ENCODE peak calls at places on chromosomes 13 and 19, in ten cellular contexts. K is neural progenitor cell, I is gastrocnemius medialis, H is neural crest cell, O is AG04449, J is nephron progenitor cell, G is heart right ventricle, S is B cell, E is AG09309, F is lung. Q is an unnamed sample.

GRCh38 chr13:44971656-44972595 is 17.3 kb downstream of the NUFIP1 start:
- DNase-seq in G (no peak), J (no peak), F (no peak), H (no peak), O (no peak), I (no peak), E (no peak), S (no peak), K (no peak), Q (peak)

GRCh38 chr13:33543089-33543459 is 257.5 kb upstream of the STARD13 start:
- DNase-seq in H (no peak), K (no peak), G (no peak), O (no peak), S (no peak), I (no peak), E (no peak), J (no peak), F (no peak), Q (no peak)

GRCh38 chr19:33273881-33274662 is 28.3 kb downstream of the CEBPA start:
- DNase-seq in F (peak), E (peak), O (peak), K (no peak), S (no peak), J (peak), I (no peak), H (no peak), G (peak), Q (peak)

GRCh38 chr19:5046339-5047039 is 77.6 kb downstream of the KDM4B start:
- DNase-seq in S (no peak), H (no peak), F (peak), O (no peak), E (no peak), G (no peak), K (no peak), I (peak), J (no peak), Q (no peak)

GRCh38 chr13:35771898-35772297 is 295.4 kb upstream of the MAB21L1 start:
- DNase-seq in F (no peak), E (peak), I (no peak), O (peak), K (peak), H (no peak), S (no peak), G (no peak), J (no peak), Q (peak)

GRCh38 chr19:10516671-10517286 is 468 bp downstream of the S1PR5 start:
- DNase-seq in G (no peak), E (no peak), J (no peak), H (no peak), F (no peak), O (no peak), S (peak), K (no peak), I (no peak), Q (no peak)

GRCh38 chr13:49540552-49540951 is 44.8 kb downstream of the PHF11 start:
- DNase-seq in S (no peak), G (no peak), O (no peak), K (peak), J (no peak), H (no peak), E (no peak), I (no peak), F (no peak), Q (no peak)

GRCh38 chr19:55678121-55678671 is 3.2 kb downstream of the EPN1 start:
- DNase-seq in O (no peak), J (no peak), E (no peak), I (peak), S (peak), G (peak), K (no peak), F (no peak), H (no peak), Q (no peak)

GRCh38 chr19:47661571-47661970 is 51.7 kb upstream of the EHD2 start:
- DNase-seq in I (no peak), H (no peak), O (no peak), G (no peak), E (no peak), J (no peak), S (no peak), K (no peak), F (no peak), Q (no peak)

DNA sequence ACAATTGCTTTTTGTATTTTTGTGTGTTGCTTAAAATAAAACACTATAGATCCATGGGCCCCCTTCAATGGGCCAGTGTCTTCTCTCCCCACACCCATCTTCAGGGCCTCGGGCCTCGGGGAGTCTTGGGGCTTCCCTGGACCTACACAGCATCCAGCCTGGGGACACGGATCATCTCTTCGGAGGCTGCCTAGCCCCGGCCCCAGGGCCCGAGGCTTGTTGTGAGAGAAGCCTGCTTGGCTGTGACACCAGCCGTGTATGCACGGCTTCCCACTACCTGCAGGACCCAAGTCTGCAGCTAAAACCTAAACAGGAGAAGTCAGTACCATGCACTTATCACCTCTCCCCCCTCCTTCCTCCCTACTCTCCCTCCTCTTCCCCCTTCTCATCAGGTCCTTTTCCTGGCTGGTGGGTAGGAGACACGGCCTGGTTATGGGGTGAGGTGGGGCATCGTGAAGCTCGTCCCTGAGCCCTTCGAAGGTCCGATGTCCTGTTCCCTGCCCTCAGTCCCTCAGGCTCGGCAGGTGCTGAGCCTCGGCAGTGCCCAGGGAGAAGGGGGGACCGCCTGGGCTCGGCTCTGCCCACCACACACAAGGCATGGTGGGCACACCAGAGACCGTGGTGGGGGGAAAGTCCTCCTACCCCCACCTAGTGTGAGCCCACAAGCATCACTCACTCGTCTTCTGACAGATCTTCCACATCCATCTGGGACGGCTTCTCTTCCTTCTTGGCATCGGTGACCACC is 9.5 kb downstream of the C13orf46 start:
- DNase-seq in J (no peak), E (no peak), F (no peak), O (no peak), K (no peak), H (no peak), G (no peak), S (no peak), I (no peak), Q (no peak)
- TF ChIP-seq CTCF in J (no peak), E (no peak), F (no peak), O (no peak), K (no peak), H (no peak), G (no peak), S (no peak), I (no peak), Q (no peak)

DNA sequence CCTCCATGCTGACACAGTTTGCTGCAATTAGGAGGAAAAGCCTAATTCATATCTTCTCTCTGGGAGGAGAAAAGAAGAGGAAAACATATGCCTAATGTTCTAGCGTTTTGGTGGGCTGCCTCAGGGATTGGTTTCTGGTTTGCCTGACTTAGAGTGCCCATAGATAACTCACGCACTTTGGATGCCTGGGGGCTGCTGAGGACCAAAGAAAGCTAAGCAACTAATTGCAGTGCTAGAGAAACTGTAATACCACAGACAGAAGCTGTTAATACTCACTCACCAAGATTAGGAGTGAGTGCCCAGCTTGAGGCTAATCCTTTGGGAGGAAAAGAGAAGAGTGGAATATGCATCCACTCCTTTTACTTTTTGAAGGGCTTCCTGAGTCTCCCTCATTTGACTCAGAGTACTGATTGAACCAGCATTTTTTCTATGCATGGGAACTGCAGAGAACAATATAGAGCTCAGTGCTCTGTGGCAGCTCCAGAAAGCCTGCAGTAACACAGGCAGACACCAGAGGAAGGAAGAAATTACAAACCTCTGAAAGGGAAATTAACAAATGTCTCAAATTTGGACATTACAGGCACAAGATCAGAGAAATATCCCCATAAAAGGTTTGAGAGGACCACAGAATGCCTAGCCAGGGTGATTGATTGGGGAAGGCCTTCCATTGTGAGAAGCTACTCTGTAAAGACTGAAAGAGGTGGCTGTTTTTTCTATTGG is 666.4 kb downstream of the OLFM4 start:
- DNase-seq in K (peak), S (no peak), J (no peak), H (no peak), I (no peak), E (no peak), O (no peak), F (no peak), G (no peak), Q (no peak)
- TF ChIP-seq CTCF in K (peak), S (no peak), J (no peak), H (no peak), I (no peak), E (no peak), O (no peak), F (no peak), G (no peak), Q (no peak)

GRCh38 chr19:7831452-7831851 is 1.4 kb downstream of the EVI5L start:
- DNase-seq in E (no peak), K (peak), S (peak), H (no peak), J (peak), O (no peak), F (no peak), G (no peak), I (no peak), Q (no peak)
- TF ChIP-seq CTCF in E (peak), K (peak), S (no peak), H (peak), J (peak), O (peak), F (no peak), G (no peak), I (no peak), Q (peak)

GRCh38 chr19:41957838-41958366 is 1.2 kb downstream of the RABAC1 start:
- DNase-seq in I (peak), O (peak), E (peak), G (peak), H (peak), S (peak), K (peak), F (peak), J (peak), Q (peak)
- TF ChIP-seq CTCF in I (peak), O (peak), E (peak), G (peak), H (peak), S (peak), K (peak), F (peak), J (peak), Q (peak)

GRCh38 chr19:20235156-20235555 is 68.1 kb downstream of the ZNF486 start:
- DNase-seq in I (no peak), G (no peak), K (no peak), E (no peak), J (no peak), F (no peak), H (no peak), O (no peak), S (no peak), Q (no peak)

GRCh38 chr19:20238025-20238623 is 71.1 kb downstream of the ZNF486 start:
- DNase-seq in E (peak), F (peak), K (peak), I (peak), J (peak), O (peak), H (peak), G (peak), S (peak), Q (peak)

DNA sequence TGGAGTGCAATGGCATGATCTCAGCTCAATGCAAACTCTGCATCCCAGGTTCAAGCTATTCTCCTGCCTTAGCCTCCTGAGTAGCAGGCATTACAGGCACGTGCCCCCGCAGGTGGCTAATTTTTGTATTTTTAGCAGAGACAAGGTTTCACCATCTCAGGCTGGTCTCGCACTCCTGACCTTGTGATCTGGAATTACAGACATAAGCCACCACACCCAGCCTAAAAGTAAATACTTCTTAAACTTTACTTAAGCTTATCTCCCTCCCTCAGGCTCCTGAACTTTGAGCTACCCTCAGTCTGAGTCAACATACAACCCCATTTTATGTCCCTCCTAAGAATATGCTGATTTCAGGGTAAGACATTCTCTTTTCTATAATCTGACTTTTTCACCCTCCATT is 66.1 kb downstream of the ZNF486 start:
- DNase-seq in H (no peak), G (no peak), S (no peak), O (no peak), K (no peak), I (no peak), J (no peak), E (no peak), F (no peak), Q (no peak)
- TF ChIP-seq CTCF in H (no peak), G (no peak), S (no peak), O (no peak), K (no peak), I (no peak), J (no peak), E (no peak), F (no peak), Q (no peak)

DNA sequence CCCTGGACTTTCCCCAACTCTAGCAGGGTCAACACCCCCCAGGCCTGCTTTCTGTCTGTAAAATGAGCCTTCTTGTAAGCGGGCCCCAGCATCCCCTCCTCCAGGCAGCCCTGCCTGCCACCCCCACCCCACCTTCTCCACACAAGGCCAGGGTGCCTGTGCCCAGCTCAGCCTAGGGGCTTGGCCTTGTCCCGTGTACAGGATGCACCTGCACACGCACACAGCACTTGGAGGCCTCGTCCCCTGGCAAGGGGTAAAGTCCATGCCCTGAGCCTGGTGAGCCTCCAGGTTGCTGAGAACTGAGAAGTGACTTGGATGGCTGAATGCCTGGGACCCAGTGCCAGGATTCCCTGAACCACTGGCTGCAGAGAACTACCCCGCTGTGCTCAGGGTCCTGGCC is 1.6 kb upstream of the TM6SF2 start:
- DNase-seq in F (no peak), E (no peak), I (no peak), J (no peak), K (no peak), S (peak), G (no peak), O (no peak), H (no peak), Q (no peak)
- TF ChIP-seq CTCF in F (no peak), E (no peak), I (no peak), J (no peak), K (no peak), S (no peak), G (no peak), O (no peak), H (no peak), Q (no peak)

Q was measured in HFF-Myc.